ENCODE peak calls at places on chromosomes 2 and 18, in four cellular contexts. L is IMR-90, R is trophoblast cell, X is mesendoderm. N is an unnamed sample.

GRCh38 chr2:154238252-154238651 is 366.5 kb downstream of the GALNT13 start:
- DNase-seq in L (no peak), R (no peak), X (no peak), N (no peak)

GRCh38 chr2:102337012-102337411 is 18.6 kb upstream of the IL18R1 start:
- DNase-seq in L (no peak), R (no peak), X (no peak), N (peak)

GRCh38 chr2:47654790-47655562 is 128.0 kb upstream of the MSH6 start:
- DNase-seq in L (no peak), R (peak), X (peak), N (no peak)

GRCh38 chr2:229909090-229909489 is 12.7 kb downstream of the TRIP12 start:
- DNase-seq in L (no peak), R (peak), X (no peak), N (no peak)

GRCh38 chr18:24915547-24915946 is 436.4 kb downstream of the ZNF521 start:
- DNase-seq in L (peak), R (no peak), X (no peak), N (peak)

GRCh38 chr2:111972955-111973565 is 74.7 kb downstream of the MERTK start:
- DNase-seq in L (no peak), R (no peak), X (no peak), N (no peak)

GRCh38 chr18:363327-364115 is 95.7 kb upstream of the THOC1 start:
- DNase-seq in L (peak), R (no peak), X (no peak), N (peak)

GRCh38 chr2:86794866-86795265 is 4.2 kb upstream of the CD8A start:
- DNase-seq in L (no peak), R (no peak), X (no peak), N (no peak)

GRCh38 chr2:106956416-106956815 is 70.4 kb upstream of the ST6GAL2 start:
- DNase-seq in L (no peak), R (no peak), X (peak), N (no peak)

GRCh38 chr2:6231166-6231565 is 539.0 kb downstream of the SOX11 start:
- DNase-seq in L (no peak), R (peak), X (no peak), N (no peak)

GRCh38 chr2:11842324-11842723 is 95.9 kb downstream of the LPIN1 start:
- DNase-seq in L (no peak), R (no peak), X (no peak), N (no peak)

GRCh38 chr2:235116885-235117492 is 165.2 kb downstream of the SH3BP4 start:
- DNase-seq in L (peak), R (no peak), X (peak), N (peak)

GRCh38 chr2:182642328-182642727 is 73.7 kb upstream of the DNAJC10 start:
- DNase-seq in L (peak), R (peak), X (peak), N (peak)

GRCh38 chr2:14240868-14241267 is 391.6 kb upstream of the LRATD1 start:
- DNase-seq in L (no peak), R (no peak), X (no peak), N (no peak)

GRCh38 chr18:60691061-60691460 is 318.5 kb upstream of the MC4R start:
- DNase-seq in L (no peak), R (no peak), X (peak), N (no peak)

GRCh38 chr2:191263050-191263449 is 17.8 kb downstream of the MYO1B start:
- DNase-seq in L (no peak), R (no peak), X (no peak), N (peak)

GRCh38 chr2:31196622-31197021 is 20.7 kb downstream of the CAPN14 start:
- DNase-seq in L (no peak), R (no peak), X (no peak), N (no peak)

GRCh38 chr2:173956454-173956853 is 8.7 kb downstream of the SP3 start:
- DNase-seq in L (no peak), R (no peak), X (no peak), N (no peak)

GRCh38 chr2:196144513-196145126 is 26.8 kb downstream of the STK17B start:
- DNase-seq in L (no peak), R (no peak), X (no peak), N (no peak)

GRCh38 chr2:110904410-110905148 is 172.2 kb downstream of the ACOXL start:
- DNase-seq in L (no peak), R (no peak), X (no peak), N (no peak)

GRCh38 chr2:165897741-165898140 is 55.8 kb downstream of the TTC21B start:
- DNase-seq in L (no peak), R (no peak), X (no peak), N (no peak)

GRCh38 chr2:108613261-108614042 is 79.2 kb downstream of the LIMS1 start:
- DNase-seq in L (peak), R (no peak), X (no peak), N (peak)

GRCh38 chr18:62788891-62789290 is 73.5 kb downstream of the PHLPP1 start:
- DNase-seq in L (no peak), R (no peak), X (peak), N (peak)

GRCh38 chr18:57559311-57559710 is 27.2 kb downstream of the FECH start:
- DNase-seq in L (no peak), R (no peak), X (no peak), N (no peak)

GRCh38 chr18:36583155-36583745 is 245.6 kb downstream of the TPGS2 start:
- DNase-seq in L (no peak), R (no peak), X (peak), N (no peak)

GRCh38 chr2:74045454-74045853 is 60.7 kb downstream of the TET3 start:
- DNase-seq in L (peak), R (no peak), X (no peak), N (no peak)

GRCh38 chr2:186734957-186735734 is 41.3 kb downstream of the FAM171B start:
- DNase-seq in L (no peak), R (no peak), X (no peak), N (no peak)
- H4K8ac ChIP-seq in L (no peak), R (no peak), X (no peak), N (no peak)

DNA sequence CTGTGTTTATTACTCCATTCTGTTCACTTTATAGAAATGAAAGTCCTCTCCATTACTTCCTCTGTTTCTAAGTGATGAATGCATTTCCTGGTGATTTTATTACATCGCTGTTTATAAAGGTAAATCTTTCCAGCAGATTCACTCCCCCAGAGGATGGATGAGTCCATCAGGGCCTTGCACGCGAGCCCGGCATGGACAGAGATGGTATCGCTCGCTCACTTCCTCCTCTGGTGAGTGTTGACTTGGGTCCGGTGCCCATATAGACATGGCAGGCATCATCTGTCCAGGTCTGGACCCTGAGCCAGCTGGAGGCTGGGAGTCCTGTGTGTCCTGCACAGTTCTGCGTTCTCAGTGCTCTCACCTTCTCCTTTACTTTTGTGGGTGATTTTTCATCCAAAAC is 733.6 kb upstream of the SALL3 start:
- DNase-seq in L (no peak), R (no peak), X (no peak), N (no peak)
- H4K8ac ChIP-seq in L (no peak), R (no peak), X (no peak), N (no peak)

GRCh38 chr2:239263231-239263936 is 137.4 kb downstream of the HDAC4 start:
- DNase-seq in L (no peak), R (no peak), X (no peak), N (no peak)
- H4K8ac ChIP-seq in L (peak), R (no peak), X (no peak), N (peak)

GRCh38 chr2:3101016-3101703 is 276.5 kb downstream of the EIPR1 start:
- DNase-seq in L (no peak), R (no peak), X (no peak), N (no peak)
- H4K8ac ChIP-seq in L (no peak), R (no peak), X (no peak), N (no peak)

GRCh38 chr2:236179653-236180500 is 11.7 kb upstream of the GBX2 start:
- DNase-seq in L (peak), R (peak), X (peak), N (peak)
- H4K8ac ChIP-seq in L (peak), R (no peak), X (no peak), N (peak)

GRCh38 chr18:5941869-5942268 is 46.5 kb upstream of the TMEM200C start:
- DNase-seq in L (no peak), R (no peak), X (peak), N (no peak)

GRCh38 chr18:5944448-5944847 is 49.1 kb upstream of the TMEM200C start:
- DNase-seq in L (no peak), R (no peak), X (no peak), N (no peak)

GRCh38 chr18:5939801-5940667 is 44.7 kb upstream of the TMEM200C start:
- DNase-seq in L (no peak), R (no peak), X (no peak), N (no peak)

GRCh38 chr18:5937795-5938194 is 42.5 kb upstream of the TMEM200C start:
- DNase-seq in L (no peak), R (no peak), X (no peak), N (no peak)

GRCh38 chr18:5943514-5943913 is 48.2 kb upstream of the TMEM200C start:
- DNase-seq in L (peak), R (no peak), X (no peak), N (no peak)
- H4K8ac ChIP-seq in L (no peak), R (no peak), X (no peak), N (no peak)

N was measured in mesenchymal stem cell.